ENCODE peak calls at places on chromosomes 6 and 20, in four cellular contexts. E, I, Q and C are unnamed samples.

GRCh38 chr6:116564921-116565872 is 6.1 kb upstream of the RWDD1 start:
- DNase-seq in Q (no peak), I (no peak), E (peak; percentile 13), C (peak; percentile 38)

GRCh38 chr6:56902551-56903464 is 52.1 kb upstream of the BEND6 start:
- DNase-seq in E (no peak), Q (peak; percentile 9), I (peak; percentile 5), C (peak; percentile 43)

GRCh38 chr6:89351632-89352328 is 742 bp downstream of the UBE2J1 start:
- DNase-seq in E (no peak), I (no peak), Q (no peak), C (no peak)

GRCh38 chr20:44069203-44069931 is 117.6 kb downstream of the JPH2 start:
- DNase-seq in I (peak; percentile 7), E (peak; percentile 70), Q (no peak), C (no peak)

GRCh38 chr20:51488331-51488730 is 54.2 kb downstream of the NFATC2 start:
- DNase-seq in Q (no peak), E (no peak), I (no peak), C (no peak)

GRCh38 chr6:159919011-159919511 is 28.3 kb downstream of the MAS1 start:
- DNase-seq in I (no peak), Q (peak; percentile 13), E (no peak), C (no peak)

GRCh38 chr6:68740828-68741500 is 105.9 kb downstream of the ADGRB3 start:
- DNase-seq in Q (no peak), E (no peak), I (no peak), C (peak; percentile 66)

GRCh38 chr6:109687271-109687721 is 3.7 kb downstream of the AK9 start:
- DNase-seq in E (no peak), Q (no peak), I (peak; percentile 28), C (peak; percentile 13)

GRCh38 chr6:89260832-89261231 is 43.7 kb upstream of the GABRR1 start:
- DNase-seq in Q (no peak), I (peak; percentile 29), E (no peak), C (peak; percentile 57)

GRCh38 chr20:15146948-15147347 is 809.5 kb upstream of the FLRT3 start:
- DNase-seq in I (no peak), E (no peak), Q (no peak), C (no peak)

GRCh38 chr6:5698318-5698717 is 308.4 kb downstream of the NRN1 start:
- DNase-seq in Q (no peak), I (no peak), E (no peak), C (no peak)

GRCh38 chr6:125984311-125984710 is 2.0 kb upstream of the TRMT11 start:
- DNase-seq in Q (no peak), I (no peak), E (no peak), C (no peak)

GRCh38 chr6:15623282-15624116 is 39.3 kb downstream of the DTNBP1 start:
- DNase-seq in Q (no peak), E (no peak), I (peak; percentile 15), C (peak; percentile 61)

GRCh38 chr20:3262566-3262965 is 23.6 kb upstream of the SLC4A11 start:
- DNase-seq in E (no peak), Q (no peak), I (no peak), C (no peak)

GRCh38 chr6:43052842-43053544 is 658 bp downstream of the CUL7 start:
- DNase-seq in Q (no peak), E (peak; percentile 19), I (no peak), C (peak; percentile 36)